ENCODE peak calls at places on chromosomes 7 and 10, in five cellular contexts. Q, G, O, X and A are unnamed samples.
A peak's percentile ranks its signal among the peaks of the same experiment; 100 is the strongest.

GRCh38 chr10:132458595-132459251 is 61.7 kb downstream of the PWWP2B start:
- DNase-seq in Q (peak; percentile 89), G (peak; percentile 62), O (no peak), X (peak; percentile 36), A (peak; percentile 80)

GRCh38 chr7:34034728-34035127 is 129.4 kb downstream of the BMPER start:
- DNase-seq in Q (no peak), G (no peak), O (no peak), X (no peak), A (no peak)

GRCh38 chr10:33743429-33743857 is 409.0 kb upstream of the NRP1 start:
- DNase-seq in Q (no peak), G (no peak), O (no peak), X (no peak), A (no peak)

GRCh38 chr10:44706745-44707144 is 204.4 kb upstream of the TMEM72 start:
- DNase-seq in Q (no peak), G (peak; percentile 94), O (no peak), X (peak; percentile 98), A (no peak)

GRCh38 chr10:58894929-58895328 is 281.5 kb upstream of the PHYHIPL start:
- DNase-seq in Q (no peak), G (no peak), O (no peak), X (no peak), A (no peak)

GRCh38 chr7:123131556-123132345 is 68.0 kb downstream of the SLC13A1 start:
- DNase-seq in Q (no peak), G (no peak), O (no peak), X (no peak), A (no peak)

GRCh38 chr7:134460000-134460399 is 1.1 kb upstream of the AKR1B1 start:
- DNase-seq in Q (no peak), G (no peak), O (peak; percentile 49), X (peak; percentile 14), A (no peak)

GRCh38 chr7:51276967-51277366 is 39.6 kb downstream of the COBL start:
- DNase-seq in Q (no peak), G (no peak), O (no peak), X (no peak), A (no peak)

GRCh38 chr10:66746711-66747110 is 179.1 kb upstream of the LRRTM3 start:
- DNase-seq in Q (no peak), G (no peak), O (no peak), X (peak; percentile 46), A (no peak)

GRCh38 chr10:34252111-34252510 is 563.0 kb downstream of the PARD3 start:
- DNase-seq in Q (no peak), G (no peak), O (no peak), X (peak; percentile 95), A (no peak)

GRCh38 chr7:36658603-36659516 is 65.4 kb downstream of the AOAH start:
- DNase-seq in Q (no peak), G (peak; percentile 60), O (no peak), X (peak; percentile 91), A (peak; percentile 30)

GRCh38 chr7:36088966-36089365 is 64.1 kb upstream of the EEPD1 start:
- DNase-seq in Q (no peak), G (no peak), O (no peak), X (no peak), A (no peak)

GRCh38 chr10:50594012-50594411 is 29.7 kb downstream of the SGMS1 start:
- DNase-seq in Q (no peak), G (peak; percentile 63), O (peak; percentile 11), X (peak; percentile 26), A (no peak)